ENCODE peak calls at places on chromosomes 12 and 14, in six cellular contexts. One of them, this sample, is unnamed.

GRCh38 chr14:37081220-37081619 is 91.2 kb downstream of the SLC25A21 start:
- DNase-seq in NCI-H1105: no peak
- DNase-seq in amniotic epithelial cell: no peak
- DNase-seq in fibroblast of lung: peak; percentile 16
- DNase-seq in NCI-H1092: no peak
- DNase-seq in activated gamma-delta T cell: no peak
- DNase-seq in this sample: no peak

GRCh38 chr14:31829256-31829923 is 247.7 kb upstream of the ARHGAP5 start:
- DNase-seq in NCI-H1105: no peak
- DNase-seq in amniotic epithelial cell: peak; percentile 95
- DNase-seq in fibroblast of lung: peak; percentile 91
- DNase-seq in NCI-H1092: no peak
- DNase-seq in activated gamma-delta T cell: no peak
- DNase-seq in this sample: no peak

GRCh38 chr14:35240233-35240632 is 51.9 kb upstream of the PSMA6 start:
- DNase-seq in NCI-H1105: no peak
- DNase-seq in amniotic epithelial cell: no peak
- DNase-seq in fibroblast of lung: no peak
- DNase-seq in NCI-H1092: no peak
- DNase-seq in activated gamma-delta T cell: no peak
- DNase-seq in this sample: no peak

GRCh38 chr12:82593901-82594396 is 92.8 kb upstream of the TMTC2 start:
- DNase-seq in NCI-H1105: peak; percentile 35
- DNase-seq in amniotic epithelial cell: no peak
- DNase-seq in fibroblast of lung: no peak
- DNase-seq in NCI-H1092: no peak
- DNase-seq in activated gamma-delta T cell: no peak
- DNase-seq in this sample: no peak

GRCh38 chr14:55749946-55750345 is 169.9 kb downstream of the KTN1 start:
- DNase-seq in NCI-H1105: no peak
- DNase-seq in amniotic epithelial cell: no peak
- DNase-seq in fibroblast of lung: no peak
- DNase-seq in NCI-H1092: no peak
- DNase-seq in activated gamma-delta T cell: no peak
- DNase-seq in this sample: no peak

GRCh38 chr12:53097207-53097563 is 282 bp upstream of the IGFBP6 start:
- DNase-seq in NCI-H1105: no peak
- DNase-seq in amniotic epithelial cell: no peak
- DNase-seq in fibroblast of lung: peak; percentile 55
- DNase-seq in NCI-H1092: no peak
- DNase-seq in activated gamma-delta T cell: no peak
- DNase-seq in this sample: no peak

GRCh38 chr12:119710374-119710773 is 42.4 kb downstream of the PRKAB1 start:
- DNase-seq in NCI-H1105: no peak
- DNase-seq in amniotic epithelial cell: no peak
- DNase-seq in fibroblast of lung: no peak
- DNase-seq in NCI-H1092: no peak
- DNase-seq in activated gamma-delta T cell: no peak
- DNase-seq in this sample: no peak

GRCh38 chr12:113214938-113215400 is 6.3 kb upstream of the TPCN1 start:
- DNase-seq in NCI-H1105: no peak
- DNase-seq in amniotic epithelial cell: peak; percentile 99
- DNase-seq in fibroblast of lung: peak; percentile 97
- DNase-seq in NCI-H1092: no peak
- DNase-seq in activated gamma-delta T cell: no peak
- DNase-seq in this sample: no peak

GRCh38 chr12:113203852-113204760 is 17.2 kb upstream of the TPCN1 start:
- DNase-seq in NCI-H1105: no peak
- DNase-seq in amniotic epithelial cell: peak; percentile 48
- DNase-seq in fibroblast of lung: no peak
- DNase-seq in NCI-H1092: no peak
- DNase-seq in activated gamma-delta T cell: no peak
- DNase-seq in this sample: no peak

GRCh38 chr12:52059582-52060497 is 8.6 kb downstream of the NR4A1 start:
- DNase-seq in NCI-H1105: no peak
- DNase-seq in amniotic epithelial cell: no peak
- DNase-seq in fibroblast of lung: peak; percentile 76
- DNase-seq in NCI-H1092: no peak
- DNase-seq in activated gamma-delta T cell: no peak
- DNase-seq in this sample: no peak

GRCh38 chr14:72563676-72564075 is 330.2 kb downstream of the DPF3 start:
- DNase-seq in NCI-H1105: no peak
- DNase-seq in amniotic epithelial cell: no peak
- DNase-seq in fibroblast of lung: no peak
- DNase-seq in NCI-H1092: no peak
- DNase-seq in activated gamma-delta T cell: no peak
- DNase-seq in this sample: no peak

GRCh38 chr12:13964666-13965065 is 16.7 kb downstream of the GRIN2B start:
- DNase-seq in NCI-H1105: no peak
- DNase-seq in amniotic epithelial cell: no peak
- DNase-seq in fibroblast of lung: no peak
- DNase-seq in NCI-H1092: no peak
- DNase-seq in activated gamma-delta T cell: no peak
- DNase-seq in this sample: no peak

GRCh38 chr12:132998742-132999141 is 12.6 kb downstream of the ZNF26 start:
- DNase-seq in NCI-H1105: no peak
- DNase-seq in amniotic epithelial cell: peak; percentile 25
- DNase-seq in fibroblast of lung: no peak
- DNase-seq in NCI-H1092: no peak
- DNase-seq in activated gamma-delta T cell: no peak
- DNase-seq in this sample: no peak

GRCh38 chr14:71236430-71236829 is 329.2 kb downstream of the PCNX1 start:
- DNase-seq in NCI-H1105: no peak
- DNase-seq in amniotic epithelial cell: no peak
- DNase-seq in fibroblast of lung: no peak
- DNase-seq in NCI-H1092: no peak
- DNase-seq in activated gamma-delta T cell: no peak
- DNase-seq in this sample: no peak

GRCh38 chr12:121894633-121895032 is 6.0 kb downstream of the PSMD9 start:
- DNase-seq in NCI-H1105: no peak
- DNase-seq in amniotic epithelial cell: peak; percentile 74
- DNase-seq in fibroblast of lung: peak; percentile 47
- DNase-seq in NCI-H1092: no peak
- DNase-seq in activated gamma-delta T cell: no peak
- DNase-seq in this sample: no peak

GRCh38 chr12:113222730-113223531 is 1.7 kb downstream of the TPCN1 start:
- DNase-seq in NCI-H1105: peak; percentile 68
- DNase-seq in amniotic epithelial cell: peak; percentile 95
- DNase-seq in fibroblast of lung: peak; percentile 96
- DNase-seq in NCI-H1092: peak; percentile 74
- DNase-seq in activated gamma-delta T cell: no peak
- DNase-seq in this sample: no peak

GRCh38 chr14:70833884-70834283 is 24.6 kb upstream of the MAP3K9 start:
- DNase-seq in NCI-H1105: no peak
- DNase-seq in amniotic epithelial cell: no peak
- DNase-seq in fibroblast of lung: no peak
- DNase-seq in NCI-H1092: no peak
- DNase-seq in activated gamma-delta T cell: no peak
- DNase-seq in this sample: no peak